ENCODE peak calls at places on chromosomes 6 and 20, in four cellular contexts. E, F, R and Q are unnamed samples.

GRCh38 chr20:14992961-14993360 is 655.5 kb upstream of the FLRT3 start:
- DNase-seq in E (no peak), F (no peak), R (no peak), Q (no peak)

GRCh38 chr6:53529324-53530036 is 15.4 kb downstream of the GCLC start:
- DNase-seq in E (no peak), F (no peak), R (no peak), Q (no peak)

GRCh38 chr6:122494665-122495272 is 23.2 kb upstream of the SERINC1 start:
- DNase-seq in E (no peak), F (no peak), R (no peak), Q (no peak)

GRCh38 chr20:9989066-9989724 is 45.6 kb upstream of the ANKEF1 start:
- DNase-seq in E (no peak), F (peak; percentile 86), R (no peak), Q (no peak)

GRCh38 chr6:71038966-71039365 is 82.1 kb upstream of the B3GAT2 start:
- DNase-seq in E (no peak), F (no peak), R (no peak), Q (no peak)

GRCh38 chr6:22779062-22779461 is 209.7 kb downstream of the HDGFL1 start:
- DNase-seq in E (no peak), F (no peak), R (no peak), Q (no peak)

GRCh38 chr6:1082040-1082935 is 229.6 kb upstream of the FOXQ1 start:
- DNase-seq in E (no peak), F (no peak), R (no peak), Q (no peak)

GRCh38 chr20:2693286-2693995 is 861 bp downstream of the EBF4 start:
- DNase-seq in E (peak; percentile 69), F (no peak), R (no peak), Q (no peak)

GRCh38 chr6:79536615-79536968 is 638 bp downstream of the LCA5 start:
- DNase-seq in E (no peak), F (no peak), R (peak; percentile 58), Q (no peak)

GRCh38 chr6:110890288-110890687 is 15.7 kb downstream of the AMD1 start:
- DNase-seq in E (no peak), F (no peak), R (no peak), Q (no peak)

GRCh38 chr6:97059473-97059872 is 134.9 kb downstream of the KLHL32 start:
- DNase-seq in E (no peak), F (peak; percentile 78), R (no peak), Q (no peak)

GRCh38 chr20:62693523-62693922 is 15.1 kb upstream of the NTSR1 start:
- DNase-seq in E (no peak), F (no peak), R (no peak), Q (no peak)